ENCODE peak calls at places on chromosomes 2 and 18, in four cellular contexts. Q, H, S and U are unnamed samples.

GRCh38 chr18:79955302-79956075 is 4.0 kb upstream of the SLC66A2 start:
- DNase-seq in Q (no peak), H (no peak), S (no peak), U (no peak)

GRCh38 chr18:61323951-61324350 is 9.3 kb upstream of the CDH20 start:
- DNase-seq in Q (no peak), H (no peak), S (no peak), U (no peak)

GRCh38 chr2:207847807-207848544 is 78.3 kb upstream of the FZD5 start:
- DNase-seq in S (no peak), H (no peak), Q (no peak), U (no peak)

GRCh38 chr2:105812180-105813044 is 67.7 kb downstream of the NCK2 start:
- DNase-seq in Q (no peak), H (no peak), S (no peak), U (no peak)

GRCh38 chr2:11574176-11575046 is 40.6 kb downstream of the GREB1 start:
- DNase-seq in S (no peak), Q (no peak), H (no peak), U (no peak)

GRCh38 chr2:239769574-239770145 is 255.5 kb downstream of the NDUFA10 start:
- DNase-seq in H (no peak), Q (no peak), S (no peak), U (no peak)

GRCh38 chr2:71277536-71278103 is 50.7 kb upstream of the PAIP2B start:
- DNase-seq in H (peak), Q (peak), S (no peak), U (no peak)

GRCh38 chr2:39530423-39530866 is 93.4 kb upstream of the MAP4K3 start:
- DNase-seq in H (no peak), Q (no peak), S (no peak), U (no peak)

GRCh38 chr2:104862061-104862941 is 8.4 kb downstream of the POU3F3 start:
- DNase-seq in Q (no peak), S (no peak), H (no peak), U (no peak)

GRCh38 chr2:27431395-27431794 is 3.0 kb downstream of the NRBP1 start:
- DNase-seq in S (no peak), H (no peak), Q (no peak), U (no peak)

DNA sequence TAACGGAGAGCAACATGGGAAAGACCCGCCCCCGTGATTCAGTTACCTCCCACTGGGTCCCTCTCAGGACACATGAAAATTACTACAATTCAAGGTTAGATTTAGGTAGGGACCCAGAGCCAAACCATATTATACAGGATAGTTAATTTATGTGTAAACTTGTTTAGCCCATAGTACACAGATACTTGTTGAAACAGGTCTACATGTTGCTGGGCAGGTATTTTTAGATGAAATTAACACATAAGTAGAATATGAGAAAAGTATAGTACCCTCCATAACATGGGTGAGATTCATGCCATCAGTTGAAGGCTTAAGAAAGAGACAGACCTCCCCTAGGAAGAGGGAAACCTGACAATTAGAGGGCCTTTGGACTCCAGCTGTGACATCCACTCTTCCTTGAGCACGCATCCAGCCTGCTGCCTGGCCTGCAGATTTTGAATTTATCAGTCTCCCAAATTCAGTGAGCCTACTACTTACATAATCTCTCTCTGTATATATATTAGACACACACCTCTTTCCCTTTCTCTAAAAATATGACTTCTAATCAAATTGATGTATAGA is 463.5 kb upstream of the NETO1 start:
- DNase-seq in S (no peak), Q (no peak), H (no peak), U (no peak)
- TF ChIP-seq SPI1 in S (no peak), Q (no peak), H (no peak), U (no peak)

DNA sequence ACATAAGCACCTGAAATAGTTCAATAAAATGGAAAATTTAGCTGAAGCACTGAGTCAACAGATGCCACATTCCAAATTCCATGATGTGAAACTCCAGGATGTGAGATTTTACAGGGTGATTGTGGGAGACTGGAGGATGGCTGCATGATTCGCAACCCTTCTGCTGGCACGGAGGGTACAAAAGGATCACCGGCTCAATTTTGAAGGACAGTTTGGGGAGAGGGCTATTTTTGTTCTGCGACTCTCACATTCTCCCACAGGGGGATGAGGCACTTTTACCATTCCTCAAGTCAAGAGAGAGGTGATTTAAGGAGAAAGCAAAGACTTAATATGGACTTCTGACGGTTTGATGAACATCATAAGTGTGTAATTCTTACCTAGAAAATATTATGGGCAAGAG is 138.1 kb upstream of the CWC22 start:
- DNase-seq in H (no peak), S (no peak), Q (no peak), U (no peak)
- TF ChIP-seq SPI1 in H (no peak), S (no peak), Q (no peak), U (no peak)

GRCh38 chr2:235533616-235534385 is 40.0 kb downstream of the AGAP1 start:
- DNase-seq in Q (no peak), S (no peak), H (no peak), U (no peak)

GRCh38 chr2:235533203-235533602 is 39.4 kb downstream of the AGAP1 start:
- DNase-seq in H (no peak), Q (no peak), S (no peak), U (no peak)

GRCh38 chr2:235535423-235536130 is 41.7 kb downstream of the AGAP1 start:
- DNase-seq in Q (no peak), S (no peak), H (no peak), U (no peak)

GRCh38 chr2:235536711-235537110 is 42.9 kb downstream of the AGAP1 start:
- DNase-seq in Q (no peak), S (no peak), H (no peak), U (no peak)

DNA sequence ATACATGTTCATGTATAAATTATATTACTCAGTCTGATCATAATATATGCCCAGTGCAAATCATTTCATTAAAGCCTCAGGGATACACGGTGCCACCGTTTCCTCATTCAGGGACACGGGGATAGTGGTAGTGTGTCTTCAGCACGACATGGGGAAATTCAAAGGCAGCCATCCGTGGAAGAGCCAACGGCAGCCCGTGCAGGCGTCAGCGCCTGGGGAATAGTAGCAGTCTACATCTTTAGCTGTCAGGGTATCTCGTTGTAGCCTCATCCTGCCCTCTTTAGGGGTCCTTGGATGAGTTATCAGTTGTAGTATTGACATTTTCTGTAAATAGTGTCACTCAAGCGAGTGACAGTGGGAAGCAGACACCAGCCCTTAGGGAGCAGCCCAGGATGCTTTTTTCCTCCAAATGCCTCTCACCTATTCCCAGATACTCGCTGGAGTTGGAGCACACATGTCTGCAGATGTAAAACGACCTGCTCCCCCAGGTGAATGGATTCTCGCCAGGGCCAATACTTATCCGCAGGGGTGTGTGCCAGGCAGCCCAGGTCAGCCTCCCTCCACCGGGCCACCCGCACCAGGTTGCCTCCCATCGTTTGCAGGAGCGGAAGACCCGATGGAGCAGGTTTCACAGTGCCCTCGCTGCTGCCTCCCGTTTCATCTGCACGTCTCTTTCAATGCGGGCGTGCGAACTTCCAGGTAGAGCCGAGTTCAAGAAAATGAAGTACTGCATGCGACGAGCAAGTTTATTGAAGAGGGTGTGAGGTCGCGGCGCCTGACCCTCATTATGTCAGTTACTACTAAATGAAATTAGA is 41.0 kb downstream of the AGAP1 start:
- DNase-seq in Q (no peak), S (no peak), H (no peak), U (no peak)
- TF ChIP-seq SPI1 in Q (no peak), S (no peak), H (no peak), U (no peak)

GRCh38 chr2:210660-211059 is 53.2 kb downstream of the SH3YL1 start:
- DNase-seq in S (no peak), H (no peak), Q (no peak), U (no peak)
- TF ChIP-seq SPI1 in S (no peak), H (no peak), Q (no peak), U (no peak)

GRCh38 chr2:96533292-96534073 is 3.1 kb upstream of the ARID5A start:
- DNase-seq in Q (peak), S (no peak), H (no peak), U (no peak)

GRCh38 chr2:96536445-96537065 is at the start of gene ARID5A:
- DNase-seq in S (peak), H (peak), Q (peak), U (peak)

GRCh38 chr2:96534131-96534530 is 2.4 kb upstream of the ARID5A start:
- DNase-seq in H (no peak), S (no peak), Q (no peak), U (no peak)

GRCh38 chr2:96535331-96535730 is 1.2 kb upstream of the ARID5A start:
- DNase-seq in H (no peak), S (no peak), Q (no peak), U (no peak)

GRCh38 chr2:96534701-96535181 is 1.8 kb upstream of the ARID5A start:
- DNase-seq in S (no peak), Q (no peak), H (no peak), U (no peak)
- TF ChIP-seq SPI1 in S (no peak), Q (no peak), H (no peak), U (no peak)

GRCh38 chr2:29664578-29664977 is 256.8 kb downstream of the ALK start:
- DNase-seq in S (no peak), Q (no peak), H (no peak), U (no peak)
- TF ChIP-seq SPI1 in S (no peak), Q (no peak), H (no peak), U (no peak)

GRCh38 chr2:1910562-1911256 is 166.4 kb upstream of the PXDN start:
- DNase-seq in Q (no peak), H (no peak), S (no peak), U (no peak)

GRCh38 chr2:1907849-1908533 is 163.7 kb upstream of the PXDN start:
- DNase-seq in S (no peak), H (no peak), Q (no peak), U (no peak)

GRCh38 chr2:1907283-1907682 is 163.0 kb upstream of the PXDN start:
- DNase-seq in S (no peak), Q (no peak), H (no peak), U (no peak)

GRCh38 chr2:1911811-1912210 is 167.5 kb upstream of the PXDN start:
- DNase-seq in S (no peak), H (no peak), Q (no peak), U (no peak)

GRCh38 chr2:1910021-1910420 is 165.7 kb upstream of the PXDN start:
- DNase-seq in Q (no peak), H (no peak), S (no peak), U (no peak)
- TF ChIP-seq SPI1 in Q (no peak), H (no peak), S (no peak), U (no peak)

DNA sequence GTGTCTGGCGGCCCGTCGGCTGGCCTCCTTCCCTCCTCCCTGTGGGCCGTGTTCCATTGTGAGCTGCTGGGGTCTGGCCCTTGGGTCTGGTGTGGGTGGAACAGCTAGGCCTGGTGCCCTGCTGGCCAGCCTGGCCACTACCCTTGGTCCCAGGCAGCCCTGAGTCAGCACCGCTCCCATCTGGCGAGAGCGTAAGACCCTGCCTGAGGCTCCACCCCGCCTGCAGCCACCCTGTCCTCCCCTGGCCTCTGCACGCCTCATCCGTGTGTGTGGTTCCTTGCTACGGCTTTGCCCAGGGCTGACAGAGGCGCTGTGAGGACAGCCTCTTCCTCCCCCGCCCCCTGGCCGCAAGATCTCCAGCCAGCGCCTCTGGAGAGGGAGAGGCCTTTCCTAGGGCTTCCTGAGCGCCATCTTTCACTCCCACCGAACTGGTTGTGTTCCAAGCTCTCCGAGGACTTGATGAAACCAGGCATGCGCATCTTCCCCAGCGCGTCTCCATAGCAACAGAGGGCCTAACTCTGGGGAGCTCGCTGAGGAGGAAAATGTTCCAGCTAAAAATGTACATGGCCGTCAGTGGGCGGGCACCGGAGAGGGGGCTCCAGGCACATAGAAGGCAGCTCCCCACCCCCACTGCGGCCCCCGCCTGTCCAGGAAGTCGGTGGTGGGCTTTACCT is 83.0 kb downstream of the STPG4 start:
- DNase-seq in Q (no peak), S (no peak), H (no peak), U (no peak)
- TF ChIP-seq SPI1 in Q (no peak), S (no peak), H (no peak), U (no peak)

DNA sequence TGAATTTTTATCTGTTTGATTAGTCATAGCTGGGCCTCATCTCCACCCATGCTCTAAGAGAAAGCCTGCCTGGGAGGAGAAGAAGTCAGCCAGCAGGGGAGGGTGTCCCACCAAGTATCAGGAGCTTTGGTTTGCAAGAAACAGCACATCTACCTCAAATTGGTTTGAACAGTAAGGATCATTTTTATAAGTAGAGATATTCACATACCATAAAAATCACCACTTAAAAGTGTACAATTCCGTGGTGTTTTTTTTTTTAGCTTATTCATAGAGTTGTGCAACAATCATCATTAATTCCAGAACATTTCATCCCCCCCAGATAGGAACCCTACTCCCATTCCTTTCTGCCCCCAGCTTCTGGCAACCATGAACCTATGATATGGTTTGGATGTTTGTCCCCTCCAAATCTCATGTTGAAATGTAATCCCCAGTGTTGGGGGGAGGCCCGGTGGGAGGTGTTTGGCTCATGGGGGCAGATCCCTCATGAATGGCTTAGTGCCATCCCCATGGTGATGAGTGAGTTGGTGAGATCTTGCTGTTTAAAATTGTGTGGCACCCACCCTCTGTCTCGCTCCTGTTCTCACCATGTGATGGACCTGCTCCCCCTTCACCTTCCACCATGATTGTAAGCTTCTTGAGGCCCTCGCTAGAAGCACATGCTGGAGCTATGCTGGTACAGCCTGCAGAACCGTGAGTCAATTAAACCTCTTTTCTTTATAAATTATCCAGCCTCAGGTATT is 36.2 kb upstream of the HS6ST1 start:
- DNase-seq in H (no peak), S (no peak), Q (no peak), U (no peak)
- TF ChIP-seq SPI1 in H (no peak), S (no peak), Q (no peak), U (no peak)